ENCODE peak calls at places on chromosome 16, in eight cellular contexts. B is A549, U is Peyer's patch, M is retinal pigment epithelial cell, J is astrocyte of the cerebellum, S is tibial nerve, K is HFFc6, O is GM23338. T is an unnamed sample.
A peak's percentile ranks its signal among the peaks of the same experiment; 100 is the strongest.

GRCh38 chr16:84004442-84004841 is 36.4 kb downstream of the NECAB2 start:
- DNase-seq in B (no peak), U (no peak), M (no peak), J (no peak), S (no peak), K (no peak), O (no peak), T (no peak)

GRCh38 chr16:15518412-15519351 is 84.3 kb downstream of the BMERB1 start:
- DNase-seq in B (peak; percentile 82), U (no peak), M (peak; percentile 14), J (peak; percentile 51), S (no peak), K (peak; percentile 37), O (no peak), T (peak; percentile 52)

GRCh38 chr16:1308036-1308976 is 1.1 kb upstream of the UBE2I start:
- DNase-seq in B (peak; percentile 53), U (no peak), M (no peak), J (peak; percentile 8), S (no peak), K (peak; percentile 44), O (peak; percentile 77), T (no peak)

GRCh38 chr16:14388243-14388642 is 241.8 kb downstream of the PARN start:
- DNase-seq in B (no peak), U (no peak), M (no peak), J (no peak), S (no peak), K (no peak), O (no peak), T (no peak)

GRCh38 chr16:68146583-68146982 is 61.4 kb downstream of the NFATC3 start:
- DNase-seq in B (no peak), U (no peak), M (peak; percentile 35), J (no peak), S (no peak), K (no peak), O (peak; percentile 12), T (no peak)

GRCh38 chr16:82782715-82783251 is 156.0 kb downstream of the CDH13 start:
- DNase-seq in B (no peak), U (no peak), M (no peak), J (no peak), S (no peak), K (no peak), O (peak; percentile 66), T (no peak)

GRCh38 chr16:81421536-81421935 is 23.1 kb upstream of the CMIP start:
- DNase-seq in B (no peak), U (no peak), M (no peak), J (no peak), S (no peak), K (no peak), O (no peak), T (no peak)

GRCh38 chr16:29757950-29758466 is 12.2 kb upstream of the C16orf54 start:
- DNase-seq in B (no peak), U (no peak), M (peak; percentile 33), J (no peak), S (no peak), K (no peak), O (no peak), T (no peak)

GRCh38 chr16:86994651-86995171 is 322.5 kb downstream of the C16orf95 start:
- DNase-seq in B (peak; percentile 89), U (no peak), M (no peak), J (peak; percentile 89), S (no peak), K (peak; percentile 81), O (no peak), T (peak; percentile 39)

GRCh38 chr16:67884684-67885083 is at the start of gene NRN1L:
- DNase-seq in B (no peak), U (peak; percentile 31), M (no peak), J (peak; percentile 69), S (peak; percentile 89), K (peak; percentile 91), O (peak; percentile 95), T (peak; percentile 92)

GRCh38 chr16:23423496-23424049 is 29.4 kb downstream of the COG7 start:
- DNase-seq in B (peak; percentile 60), U (peak; percentile 32), M (peak; percentile 86), J (peak; percentile 98), S (peak; percentile 48), K (peak; percentile 95), O (peak; percentile 41), T (no peak)

GRCh38 chr16:19284207-19284606 is 1.3 kb upstream of the CLEC19A start:
- DNase-seq in B (peak; percentile 58), U (no peak), M (peak; percentile 90), J (no peak), S (no peak), K (no peak), O (no peak), T (no peak)

GRCh38 chr16:19088341-19088916 is 21.0 kb downstream of the COQ7 start:
- DNase-seq in B (no peak), U (no peak), M (no peak), J (no peak), S (no peak), K (no peak), O (no peak), T (no peak)

GRCh38 chr16:85124636-85125346 is 12.5 kb upstream of the CIBAR2 start:
- DNase-seq in B (no peak), U (no peak), M (no peak), J (no peak), S (no peak), K (no peak), O (no peak), T (no peak)

GRCh38 chr16:424623-425081 is 797 bp upstream of the RAB11FIP3 start:
- DNase-seq in B (no peak), U (no peak), M (no peak), J (no peak), S (no peak), K (peak; percentile 23), O (no peak), T (no peak)

GRCh38 chr16:81505011-81505660 is 60.5 kb downstream of the CMIP start:
- DNase-seq in B (no peak), U (peak; percentile 71), M (no peak), J (no peak), S (no peak), K (no peak), O (peak; percentile 36), T (no peak)

GRCh38 chr16:49543315-49543946 is 169.8 kb downstream of the C16orf78 start:
- DNase-seq in B (no peak), U (no peak), M (no peak), J (no peak), S (no peak), K (no peak), O (peak; percentile 45), T (peak; percentile 61)

GRCh38 chr16:24983521-24983920 is 31.6 kb downstream of the ARHGAP17 start:
- DNase-seq in B (no peak), U (no peak), M (no peak), J (no peak), S (no peak), K (no peak), O (no peak), T (no peak)

GRCh38 chr16:69520800-69521602 is 44.8 kb upstream of the NFAT5 start:
- DNase-seq in B (no peak), U (no peak), M (no peak), J (no peak), S (no peak), K (no peak), O (no peak), T (no peak)
- TF ChIP-seq CTCF in B (no peak), U (no peak), M (no peak), J (no peak), S (no peak), K (no peak), O (no peak), T (no peak)

GRCh38 chr16:31373235-31373634 is 18.3 kb downstream of the ITGAX start:
- DNase-seq in B (no peak), U (no peak), M (no peak), J (no peak), S (no peak), K (no peak), O (no peak), T (no peak)

GRCh38 chr16:31367875-31368274 is 12.9 kb downstream of the ITGAX start:
- DNase-seq in B (no peak), U (no peak), M (no peak), J (no peak), S (no peak), K (no peak), O (no peak), T (no peak)

GRCh38 chr16:31375231-31375630 is 17.9 kb upstream of the ITGAD start:
- DNase-seq in B (no peak), U (no peak), M (no peak), J (no peak), S (no peak), K (no peak), O (no peak), T (no peak)

GRCh38 chr16:31371619-31372484 is 16.9 kb downstream of the ITGAX start:
- DNase-seq in B (no peak), U (no peak), M (no peak), J (no peak), S (no peak), K (no peak), O (no peak), T (no peak)

GRCh38 chr16:31371008-31371407 is 16.0 kb downstream of the ITGAX start:
- DNase-seq in B (no peak), U (no peak), M (no peak), J (no peak), S (no peak), K (no peak), O (no peak), T (no peak)
- TF ChIP-seq CTCF in B (no peak), U (no peak), M (no peak), J (no peak), S (no peak), K (no peak), O (no peak), T (no peak)

GRCh38 chr16:22141746-22142145 is 20.6 kb upstream of the SDR42E2 start:
- DNase-seq in B (peak; percentile 55), U (no peak), M (no peak), J (no peak), S (no peak), K (peak; percentile 28), O (peak; percentile 81), T (peak; percentile 46)
- TF ChIP-seq CTCF in B (peak; percentile 35), U (peak; percentile 11), M (peak; percentile 65), J (peak; percentile 50), S (no peak), K (peak; percentile 75), O (peak; percentile 63), T (peak; percentile 88)

GRCh38 chr16:88938933-88939813 is 37.8 kb downstream of the CBFA2T3 start:
- DNase-seq in B (no peak), U (no peak), M (peak; percentile 10), J (no peak), S (no peak), K (no peak), O (no peak), T (no peak)

GRCh38 chr16:88934066-88934667 is 42.8 kb downstream of the CBFA2T3 start:
- DNase-seq in B (no peak), U (no peak), M (no peak), J (no peak), S (no peak), K (no peak), O (peak; percentile 30), T (no peak)

GRCh38 chr16:88938119-88938932 is 38.7 kb downstream of the CBFA2T3 start:
- DNase-seq in B (no peak), U (no peak), M (no peak), J (no peak), S (no peak), K (no peak), O (no peak), T (no peak)

GRCh38 chr16:88936913-88937666 is 39.9 kb downstream of the CBFA2T3 start:
- DNase-seq in B (no peak), U (no peak), M (no peak), J (no peak), S (no peak), K (no peak), O (no peak), T (no peak)

GRCh38 chr16:88936008-88936912 is 40.7 kb downstream of the CBFA2T3 start:
- DNase-seq in B (peak; percentile 37), U (peak; percentile 75), M (no peak), J (no peak), S (no peak), K (no peak), O (no peak), T (no peak)
- TF ChIP-seq CTCF in B (no peak), U (peak; percentile 26), M (no peak), J (no peak), S (no peak), K (no peak), O (no peak), T (no peak)

T was measured in WERI-Rb-1.